ENCODE peak calls at places on chromosomes 11 and 22, in six cellular contexts. G, T, B, U, L and I are unnamed samples.

GRCh38 chr11:35335226-35335625 is 84.1 kb downstream of the SLC1A2 start:
- ATAC-seq in G (no peak), B (no peak), U (no peak), T (no peak), L (no peak), I (no peak)

GRCh38 chr22:38732251-38732815 is 23.5 kb downstream of the SUN2 start:
- ATAC-seq in L (no peak), G (peak; percentile 7), U (no peak), T (no peak), B (no peak), I (peak; percentile 14)

GRCh38 chr11:886568-886967 is 24.0 kb downstream of the CHID1 start:
- ATAC-seq in L (no peak), T (no peak), B (no peak), U (no peak), G (no peak), I (no peak)

GRCh38 chr22:37218399-37218770 is 6.1 kb upstream of the SSTR3 start:
- ATAC-seq in T (peak; percentile 27), G (no peak), B (no peak), U (no peak), L (no peak), I (no peak)

GRCh38 chr22:46380069-46380468 is 44.6 kb downstream of the TRMU start:
- ATAC-seq in L (no peak), G (no peak), B (no peak), U (no peak), T (no peak), I (no peak)

GRCh38 chr22:17774928-17775675 is 833 bp upstream of the BID start:
- ATAC-seq in T (no peak), G (no peak), B (no peak), U (no peak), L (no peak), I (no peak)

GRCh38 chr11:528815-529728 is 6.3 kb downstream of the HRAS start:
- ATAC-seq in G (no peak), B (peak; percentile 1), U (peak; percentile 17), T (no peak), L (peak; percentile 29), I (no peak)

GRCh38 chr11:116601734-116602636 is 170.8 kb downstream of the BUD13 start:
- ATAC-seq in B (no peak), G (no peak), L (no peak), T (no peak), U (no peak), I (no peak)

GRCh38 chr11:64856382-64857227 is 12.2 kb upstream of the CDC42BPG start:
- ATAC-seq in G (peak; percentile 74), L (no peak), B (peak; percentile 67), T (peak; percentile 0), U (no peak), I (peak; percentile 77)
- TF ChIP-seq CTCF in G (no peak), L (no peak), B (no peak), T (no peak), U (peak; percentile 41), I (no peak)

GRCh38 chr11:65261591-65262380 is at the start of gene POLA2:
- ATAC-seq in U (peak; percentile 90), G (peak; percentile 79), L (peak; percentile 92), T (peak; percentile 93), B (peak; percentile 96), I (peak; percentile 97)
- TF ChIP-seq EP300 in U (no peak), G (no peak), L (no peak), T (no peak), B (no peak), I (no peak)

GRCh38 chr11:19116971-19117759 is at the start of gene ZDHHC13:
- ATAC-seq in B (peak; percentile 96), T (peak; percentile 96), L (peak; percentile 99), G (peak; percentile 98), U (peak; percentile 99), I (peak; percentile 96)
- TF ChIP-seq CTCF in B (peak; percentile 7), T (peak; percentile 34), L (peak; percentile 55), G (peak; percentile 51), U (peak; percentile 62), I (no peak)

GRCh38 chr11:111601979-111602864 is at the start of gene SIK2:
- ATAC-seq in L (peak; percentile 93), U (peak; percentile 91), G (peak; percentile 94), B (peak; percentile 99), T (peak; percentile 87), I (peak; percentile 97)
- TF ChIP-seq EP300 in L (no peak), U (peak; percentile 65), G (no peak), B (no peak), T (peak; percentile 9), I (no peak)

DNA sequence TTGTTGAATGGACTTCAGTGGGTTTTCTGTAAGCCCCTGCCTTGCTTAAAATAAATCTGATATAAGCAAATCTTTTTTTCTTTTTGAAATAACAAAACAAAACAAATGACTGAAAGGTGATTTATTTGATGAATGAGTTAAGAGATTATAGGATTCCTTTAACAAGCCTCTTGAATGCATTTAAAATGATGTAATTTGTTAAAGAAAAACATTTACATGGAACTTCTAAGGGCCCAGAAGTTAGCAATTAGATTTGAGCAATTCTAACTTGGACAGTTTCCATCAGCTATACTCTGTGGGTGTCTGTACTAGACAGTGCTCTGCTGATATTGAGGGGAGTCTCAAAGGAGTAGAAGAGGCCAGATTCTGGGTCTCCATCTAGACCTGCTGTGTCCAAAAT is 143.5 kb upstream of the RAG2 start:
- ATAC-seq in G (no peak), B (no peak), T (no peak), U (no peak), L (no peak), I (no peak)
- TF ChIP-seq CTCF in G (no peak), B (no peak), T (no peak), U (no peak), L (no peak), I (no peak)

GRCh38 chr11:118607401-118608267 is at the start of gene PHLDB1:
- ATAC-seq in B (peak; percentile 68), U (peak; percentile 68), T (peak; percentile 33), L (peak; percentile 78), G (peak; percentile 72), I (peak; percentile 50)

GRCh38 chr11:118606157-118606843 is 1.1 kb upstream of the PHLDB1 start:
- ATAC-seq in U (peak; percentile 32), L (no peak), T (no peak), B (no peak), G (no peak), I (no peak)

GRCh38 chr11:118604566-118604965 is 2.8 kb upstream of the PHLDB1 start:
- ATAC-seq in L (no peak), T (no peak), B (no peak), G (no peak), U (no peak), I (no peak)

GRCh38 chr11:118606844-118607228 is 579 bp upstream of the PHLDB1 start:
- ATAC-seq in T (no peak), G (no peak), B (no peak), U (no peak), L (no peak), I (no peak)

GRCh38 chr11:118605116-118605867 is 2.1 kb upstream of the PHLDB1 start:
- ATAC-seq in L (peak; percentile 16), T (no peak), B (no peak), G (no peak), U (peak; percentile 15), I (peak; percentile 68)
- TF ChIP-seq EP300 in L (no peak), T (no peak), B (peak; percentile 44), G (no peak), U (no peak), I (no peak)

DNA sequence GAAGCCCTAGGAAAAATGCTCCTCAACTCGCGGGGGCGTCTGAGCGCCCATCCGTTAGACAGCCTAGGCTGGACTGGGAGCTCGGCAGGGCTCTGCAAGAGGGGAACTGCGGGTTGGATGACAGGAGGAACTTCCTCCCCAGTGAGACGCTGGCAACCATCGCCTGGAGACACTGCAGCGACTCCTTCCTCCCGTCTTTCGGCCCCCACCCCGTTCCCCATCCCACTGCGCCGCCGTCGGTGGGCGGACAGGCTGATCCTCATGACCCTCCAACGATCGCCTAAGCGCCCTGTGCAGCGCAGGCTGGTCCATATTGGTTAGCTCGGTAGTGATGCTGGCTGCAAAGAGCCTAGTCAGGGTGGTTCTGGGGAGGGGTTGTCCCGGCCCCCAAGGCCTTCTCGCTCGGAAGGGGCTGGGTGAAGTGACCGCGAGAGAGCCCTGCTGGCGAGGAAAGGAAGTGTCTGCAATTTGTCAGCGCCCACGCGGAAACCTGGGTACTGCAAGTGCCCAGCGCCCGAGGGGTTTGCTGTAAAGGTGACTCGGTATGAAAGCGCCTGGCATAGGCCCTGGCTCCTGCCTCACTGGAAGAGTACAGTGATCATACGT is 638 bp downstream of the NRGN start:
- ATAC-seq in B (peak; percentile 58), U (peak; percentile 50), G (peak; percentile 60), L (peak; percentile 41), T (peak; percentile 69), I (peak; percentile 44)
- TF ChIP-seq CTCF in B (peak; percentile 72), U (no peak), G (peak; percentile 16), L (peak; percentile 51), T (peak; percentile 52), I (peak; percentile 48)

DNA sequence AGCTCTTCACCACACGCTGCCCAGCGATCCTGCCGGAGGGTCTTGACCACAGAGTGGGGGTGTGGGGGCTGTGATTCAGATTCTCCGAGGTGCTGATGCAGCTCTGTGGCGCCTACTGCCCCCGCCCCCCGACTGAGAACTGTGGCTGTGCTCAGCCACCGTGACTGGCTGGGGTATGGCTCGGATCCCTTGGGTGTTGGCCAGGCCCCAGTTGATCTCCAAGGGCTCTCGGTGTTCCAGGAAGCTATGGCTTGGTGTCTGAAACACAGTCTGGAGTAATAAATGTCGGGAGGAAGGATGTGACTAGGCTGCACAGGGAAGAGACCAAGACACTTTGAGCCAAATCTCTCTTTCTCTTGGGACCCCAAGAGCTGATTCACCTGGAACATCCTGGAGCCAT is 60.5 kb upstream of the RASD2 start:
- ATAC-seq in B (peak; percentile 4), T (peak; percentile 27), L (no peak), G (no peak), U (no peak), I (peak; percentile 60)
- TF ChIP-seq EP300 in B (no peak), T (no peak), L (no peak), G (no peak), U (no peak), I (no peak)